ENCODE peak calls at places on chromosomes 3 and 15, in ten cellular contexts. V is myocyte; H is HCEC 1CT; K is iPS DF 19.7; G is occipital lobe; Q is naive thymus-derived CD4-positive, alpha-beta T cell; U is GM03348; E is GM23248; A is HFF-Myc; W is amniotic stem cell. R is an unnamed sample.

GRCh38 chr3:78988324-78988723 is 779.5 kb downstream of the ROBO1 start:
- DNase-seq in V (peak), H (peak), K (no peak), G (no peak), Q (no peak), U (peak), E (peak), A (no peak), W (no peak), R (no peak)

GRCh38 chr3:22859618-22860017 is 343.5 kb upstream of the UBE2E2 start:
- DNase-seq in V (no peak), H (no peak), K (no peak), G (no peak), Q (no peak), U (no peak), E (no peak), A (no peak), W (no peak), R (no peak)

GRCh38 chr15:39299506-39300267 is 281.2 kb upstream of the THBS1 start:
- DNase-seq in V (no peak), H (peak), K (no peak), G (no peak), Q (no peak), U (no peak), E (peak), A (peak), W (no peak), R (no peak)

GRCh38 chr3:81419196-81419595 is 342.2 kb downstream of the GBE1 start:
- DNase-seq in V (peak), H (peak), K (no peak), G (no peak), Q (no peak), U (peak), E (peak), A (no peak), W (no peak), R (no peak)

GRCh38 chr15:85167568-85167967 is 185.9 kb downstream of the PDE8A start:
- DNase-seq in V (no peak), H (no peak), K (no peak), G (no peak), Q (no peak), U (no peak), E (no peak), A (no peak), W (no peak), R (no peak)

GRCh38 chr15:98581715-98582114 is 66.6 kb upstream of the IGF1R start:
- DNase-seq in V (no peak), H (no peak), K (no peak), G (no peak), Q (peak), U (no peak), E (no peak), A (no peak), W (no peak), R (no peak)

GRCh38 chr3:141049681-141050080 is 1.5 kb upstream of the SPSB4 start:
- DNase-seq in V (peak), H (no peak), K (no peak), G (no peak), Q (no peak), U (no peak), E (peak), A (no peak), W (no peak), R (no peak)

GRCh38 chr3:184788751-184789150 is 23.2 kb upstream of the VPS8 start:
- DNase-seq in V (peak), H (no peak), K (no peak), G (no peak), Q (no peak), U (peak), E (peak), A (no peak), W (no peak), R (no peak)

GRCh38 chr15:60580650-60581415 is 101.9 kb upstream of the ICE2 start:
- DNase-seq in V (no peak), H (no peak), K (no peak), G (no peak), Q (peak), U (no peak), E (no peak), A (no peak), W (no peak), R (peak)

GRCh38 chr3:45841380-45841700 is 579 bp downstream of the LZTFL1 start:
- DNase-seq in V (peak), H (peak), K (no peak), G (no peak), Q (peak), U (no peak), E (peak), A (no peak), W (no peak), R (no peak)

GRCh38 chr3:87801409-87801808 is 257.4 kb downstream of the CGGBP1 start:
- DNase-seq in V (no peak), H (no peak), K (no peak), G (no peak), Q (no peak), U (no peak), E (no peak), A (no peak), W (no peak), R (no peak)

GRCh38 chr3:13235079-13235478 is 161.8 kb upstream of the IQSEC1 start:
- DNase-seq in V (no peak), H (no peak), K (no peak), G (no peak), Q (no peak), U (no peak), E (no peak), A (no peak), W (no peak), R (no peak)

GRCh38 chr15:42679285-42680141 is 57.4 kb downstream of the CDAN1 start:
- DNase-seq in V (no peak), H (no peak), K (no peak), G (no peak), Q (no peak), U (no peak), E (no peak), A (no peak), W (no peak), R (no peak)

R was measured in activated T-cell treated with anti-CD3 and anti-CD28 coated beads, Interleukin-2, amount 50 U/mL, for 48 hours.